ENCODE peak calls at places on chromosomes 4 and X, in seven cellular contexts. G, Q, T, E, X, P and U are unnamed samples.

GRCh38 chrX:12412561-12412960 is 274.3 kb downstream of the FRMPD4 start:
- DNase-seq in Q (no peak), X (no peak), T (no peak), E (no peak), G (no peak), P (no peak), U (no peak)

GRCh38 chr4:140876597-140877364 is 120.6 kb upstream of the TBC1D9 start:
- DNase-seq in P (no peak), X (no peak), E (no peak), Q (no peak), T (no peak), G (no peak), U (no peak)

GRCh38 chr4:170853422-170854021 is 763.8 kb upstream of the AADAT start:
- DNase-seq in P (peak), X (peak), E (peak), Q (no peak), T (peak), G (no peak), U (no peak)

GRCh38 chr4:122857160-122857559 is 30.5 kb downstream of the FGF2 start:
- DNase-seq in G (no peak), Q (no peak), E (no peak), P (no peak), T (no peak), X (no peak), U (no peak)

GRCh38 chr4:127856485-127857447 is 23.9 kb upstream of the PLK4 start:
- DNase-seq in T (no peak), E (no peak), P (peak), G (no peak), Q (peak), X (no peak), U (no peak)

GRCh38 chr4:102390438-102390837 is 45.2 kb upstream of the SLC39A8 start:
- DNase-seq in E (no peak), P (no peak), X (no peak), Q (peak), T (no peak), G (no peak), U (no peak)

GRCh38 chr4:53541577-53542206 is 49.6 kb downstream of the LNX1 start:
- DNase-seq in Q (peak), P (no peak), T (peak), G (no peak), E (no peak), X (no peak), U (no peak)

GRCh38 chr4:8345946-8346814 is 76.6 kb downstream of the HTRA3 start:
- DNase-seq in P (no peak), X (no peak), E (peak), T (no peak), Q (no peak), G (no peak), U (no peak)

GRCh38 chrX:40105791-40106676 is 8.3 kb upstream of the BCOR start:
- DNase-seq in T (peak), G (no peak), E (peak), P (peak), X (peak), Q (peak), U (peak)

GRCh38 chrX:130082244-130083106 is 27.8 kb downstream of the ELF4 start:
- DNase-seq in T (peak), P (no peak), Q (no peak), X (no peak), G (peak), E (peak), U (peak)

GRCh38 chr4:52983563-52984303 is 121.6 kb downstream of the RASL11B start:
- DNase-seq in T (peak), G (no peak), X (no peak), P (peak), E (no peak), Q (peak), U (no peak)

GRCh38 chrX:131741103-131741581 is 197.3 kb downstream of the OR13H1 start:
- DNase-seq in E (peak), P (no peak), T (peak), X (no peak), Q (no peak), G (no peak), U (peak)

GRCh38 chr4:173991321-173991720 is 292.1 kb downstream of the FBXO8 start:
- DNase-seq in P (no peak), Q (no peak), E (no peak), G (no peak), T (no peak), X (no peak), U (no peak)

GRCh38 chrX:149456476-149457245 is 48.4 kb downstream of the IDS start:
- DNase-seq in Q (no peak), E (no peak), G (no peak), T (peak), X (no peak), P (no peak), U (no peak)

GRCh38 chr4:32624943-32625603 is 1904.9 kb downstream of the PCDH7 start:
- DNase-seq in Q (no peak), X (no peak), T (no peak), E (no peak), P (no peak), G (no peak), U (no peak)

GRCh38 chrX:37667141-37667540 is 18.4 kb upstream of the XK start:
- DNase-seq in E (no peak), X (no peak), Q (no peak), T (no peak), G (no peak), P (no peak), U (no peak)

GRCh38 chrX:31228909-31229308 is 157.1 kb upstream of the FTHL17 start:
- DNase-seq in X (no peak), G (no peak), P (no peak), Q (no peak), E (no peak), T (no peak), U (no peak)

GRCh38 chrX:103776586-103776985 is at the start of gene PLP1:
- DNase-seq in Q (no peak), P (peak), X (peak), G (no peak), E (no peak), T (no peak), U (no peak)

GRCh38 chrX:119343856-119344255 is 55.3 kb upstream of the SLC25A43 start:
- DNase-seq in P (no peak), E (no peak), X (no peak), G (no peak), Q (peak), T (no peak), U (no peak)

GRCh38 chrX:20352935-20353336 is 86.2 kb upstream of the RPS6KA3 start:
- DNase-seq in G (no peak), T (no peak), X (no peak), P (no peak), Q (no peak), E (no peak), U (no peak)